ENCODE peak calls at places on chromosomes 5 and 9, in six cellular contexts. T is AG04449, X is ACHN, R is fibroblast of mammary gland, J is astrocyte of the cerebellum, A is tibial artery. D is an unnamed sample.

GRCh38 chr5:132628814-132629213 is 29.2 kb upstream of the IL13 start:
- DNase-seq in T (no peak), X (no peak), R (no peak), J (no peak), A (no peak), D (no peak)

GRCh38 chr9:113131689-113132151 is 19.1 kb upstream of the SLC31A2 start:
- DNase-seq in T (no peak), X (peak; percentile 37), R (peak; percentile 43), J (peak; percentile 12), A (no peak), D (peak; percentile 22)

GRCh38 chr5:134519989-134520388 is 5.5 kb upstream of the JADE2 start:
- DNase-seq in T (no peak), X (no peak), R (no peak), J (no peak), A (no peak), D (no peak)

GRCh38 chr9:1514241-1514640 is 464.1 kb downstream of the DMRT2 start:
- DNase-seq in T (no peak), X (no peak), R (no peak), J (no peak), A (no peak), D (no peak)

GRCh38 chr5:123119334-123119986 is 30.4 kb downstream of the PRDM6 start:
- DNase-seq in T (no peak), X (no peak), R (no peak), J (no peak), A (no peak), D (no peak)

GRCh38 chr5:51375084-51375483 is 8.2 kb upstream of the ISL1 start:
- DNase-seq in T (no peak), X (no peak), R (no peak), J (no peak), A (no peak), D (no peak)

GRCh38 chr5:149938272-149938671 is 6.3 kb downstream of the PDE6A start:
- DNase-seq in T (no peak), X (peak; percentile 89), R (peak; percentile 74), J (no peak), A (peak; percentile 53), D (peak; percentile 52)

GRCh38 chr5:93584531-93585053 is 1.6 kb downstream of the NR2F1 start:
- DNase-seq in T (no peak), X (no peak), R (no peak), J (no peak), A (no peak), D (no peak)

GRCh38 chr9:83355024-83355444 is 183.2 kb downstream of the FRMD3 start:
- DNase-seq in T (no peak), X (no peak), R (peak; percentile 88), J (peak; percentile 9), A (no peak), D (no peak)

GRCh38 chr5:180197016-180197702 is 11.9 kb downstream of the RASGEF1C start:
- DNase-seq in T (no peak), X (no peak), R (no peak), J (no peak), A (no peak), D (no peak)

GRCh38 chr9:90774682-90775081 is 26.9 kb upstream of the SYK start:
- DNase-seq in T (no peak), X (no peak), R (no peak), J (no peak), A (no peak), D (no peak)

GRCh38 chr5:146620663-146621051 is 104.7 kb upstream of the GPR151 start:
- DNase-seq in T (no peak), X (no peak), R (no peak), J (no peak), A (no peak), D (no peak)

GRCh38 chr5:141519605-141520288 is 30.9 kb downstream of the PCDHGC5 start:
- DNase-seq in T (no peak), X (no peak), R (peak; percentile 13), J (no peak), A (no peak), D (no peak)

GRCh38 chr9:129273136-129273895 is 95.3 kb upstream of the IER5L start:
- DNase-seq in T (no peak), X (no peak), R (no peak), J (no peak), A (peak; percentile 10), D (no peak)

GRCh38 chr5:144195443-144195842 is 24.8 kb downstream of the KCTD16 start:
- DNase-seq in T (no peak), X (no peak), R (peak; percentile 50), J (no peak), A (no peak), D (no peak)

GRCh38 chr5:135481387-135481786 is 29.2 kb upstream of the TIFAB start:
- DNase-seq in T (no peak), X (no peak), R (no peak), J (no peak), A (no peak), D (no peak)

D was measured in kidney glomerular epithelial cell.